ENCODE peak calls at places on chromosomes 6 and 20, in seven cellular contexts. I, R, F, T, O, Z and G are unnamed samples.

GRCh38 chr6:131013495-131013894 is 49.5 kb downstream of the EPB41L2 start:
- DNase-seq in I (peak; percentile 85), R (peak; percentile 47), F (no peak), T (no peak), O (peak; percentile 94), Z (no peak), G (no peak)

GRCh38 chr6:121365499-121366183 is 31.4 kb upstream of the TBC1D32 start:
- DNase-seq in R (no peak), O (no peak), F (no peak), Z (no peak), I (no peak), T (no peak), G (no peak)

GRCh38 chr20:16498526-16499140 is 74.6 kb downstream of the KIF16B start:
- DNase-seq in O (no peak), Z (no peak), F (no peak), R (no peak), I (no peak), T (no peak), G (no peak)

GRCh38 chr6:73585566-73586415 is 65.0 kb upstream of the EEF1A1 start:
- DNase-seq in O (peak; percentile 77), T (no peak), Z (no peak), R (peak; percentile 69), F (peak; percentile 44), I (peak; percentile 87), G (peak; percentile 70)

GRCh38 chr6:106560966-106561740 is 68.1 kb downstream of the RTN4IP1 start:
- DNase-seq in Z (no peak), F (no peak), R (no peak), O (peak; percentile 79), T (no peak), I (peak; percentile 77), G (no peak)

GRCh38 chr6:43175676-43176422 is 4.8 kb downstream of the SRF start:
- DNase-seq in Z (no peak), F (no peak), O (peak; percentile 35), R (no peak), T (peak; percentile 68), I (no peak), G (no peak)

GRCh38 chr20:20253744-20254330 is 114.1 kb upstream of the INSM1 start:
- DNase-seq in F (no peak), O (no peak), T (no peak), I (no peak), Z (no peak), R (no peak), G (no peak)

GRCh38 chr6:133447924-133448323 is 206.8 kb downstream of the EYA4 start:
- DNase-seq in F (no peak), I (peak; percentile 83), O (peak; percentile 2), Z (no peak), T (no peak), R (no peak), G (no peak)

GRCh38 chr6:51866867-51867266 is 220.5 kb downstream of the PKHD1 start:
- DNase-seq in T (no peak), O (no peak), F (no peak), I (no peak), Z (no peak), R (no peak), G (no peak)

DNA sequence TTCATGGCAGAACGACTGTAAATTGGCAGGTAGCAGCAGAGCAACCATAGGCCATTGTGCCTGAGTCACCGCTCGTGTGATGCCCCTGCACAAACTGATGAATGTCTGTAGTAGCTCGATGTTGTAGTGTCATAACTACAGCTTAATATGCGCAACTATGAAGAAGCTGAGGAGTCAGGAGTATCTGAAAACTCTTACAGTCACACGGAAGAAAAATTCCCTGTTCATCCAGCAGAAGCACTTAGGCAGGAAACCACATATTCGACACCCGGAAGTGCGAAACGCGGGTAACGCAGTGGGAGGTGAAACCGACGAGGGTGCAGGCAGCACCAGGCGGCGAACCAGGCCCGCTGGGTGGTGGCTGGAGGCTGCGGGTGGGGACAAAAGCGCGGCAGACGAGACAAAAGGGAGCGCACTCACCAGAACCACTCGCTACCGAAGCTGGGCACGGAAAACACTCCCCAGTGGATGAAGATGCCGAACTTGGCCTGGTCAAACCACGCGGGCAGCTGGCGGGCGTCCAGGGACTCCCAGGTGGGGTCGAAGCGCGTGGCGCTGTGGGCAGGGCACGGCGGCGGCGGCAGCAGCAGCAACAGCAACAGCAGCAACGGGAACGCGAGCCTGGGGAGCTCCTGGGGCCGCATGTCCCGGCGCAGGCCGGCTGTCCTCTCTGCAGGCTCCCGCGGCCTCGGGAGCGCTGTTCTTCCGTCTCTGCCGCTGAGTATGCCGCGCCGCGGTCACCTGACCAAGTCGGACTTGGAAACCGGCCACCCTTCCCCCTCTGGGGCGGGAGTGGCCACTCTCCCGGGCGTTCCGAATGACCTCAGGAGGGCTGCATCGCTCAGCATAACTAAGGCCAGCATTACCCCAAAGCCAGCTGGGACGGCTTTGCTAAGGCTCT is at the start of gene FUCA2:
- DNase-seq in R (peak; percentile 84), Z (peak; percentile 96), O (peak; percentile 86), T (peak; percentile 97), F (peak; percentile 94), I (peak; percentile 93), G (peak; percentile 96)
- H3K4me3 ChIP-seq in R (peak within 1 kb of the TSS; percentile 65), Z (peak within 1 kb of the TSS; percentile 70), O (peak within 1 kb of the TSS; percentile 88), T (peak within 1 kb of the TSS; percentile 27), F (peak within 1 kb of the TSS; percentile 80), I (peak within 1 kb of the TSS; percentile 72), G (peak within 1 kb of the TSS; percentile 76)

DNA sequence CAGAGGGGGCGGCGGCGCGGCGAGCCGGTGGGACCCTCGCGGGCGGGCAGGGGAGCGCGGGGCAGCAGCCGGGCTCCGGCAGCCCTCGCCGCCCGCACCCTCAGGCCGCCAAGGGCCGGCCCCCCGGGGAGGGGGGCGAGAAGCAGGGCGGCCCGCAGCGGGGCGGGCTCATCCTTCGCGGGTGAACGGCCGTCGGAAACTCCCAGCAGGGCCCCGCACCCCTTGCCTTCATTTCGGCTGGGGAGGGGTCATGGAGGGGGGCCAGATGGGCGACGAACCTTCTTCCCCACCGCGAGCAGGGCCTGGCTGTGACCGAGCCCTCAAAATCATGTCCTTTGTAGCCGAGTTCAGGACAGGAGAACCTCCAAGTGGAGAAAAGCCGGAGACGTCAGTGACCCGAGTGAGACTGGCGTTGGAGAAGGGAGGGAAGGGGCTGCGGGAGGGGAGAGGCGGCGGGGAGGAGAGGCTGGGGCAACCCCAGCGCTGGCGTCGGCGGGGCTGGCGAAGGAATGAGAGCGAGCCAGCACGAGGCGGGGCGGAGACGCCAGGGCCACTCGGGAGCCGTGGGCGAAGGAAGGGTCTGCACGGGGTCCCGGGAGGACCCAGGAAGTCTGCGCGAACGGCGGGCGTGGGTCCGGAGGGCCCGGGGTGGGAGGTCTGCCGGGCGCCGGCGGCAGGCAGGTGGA is 596 bp upstream of the FOXC1 start:
- DNase-seq in I (no peak), R (no peak), Z (peak; percentile 92), O (no peak), F (no peak), T (peak; percentile 93), G (peak; percentile 57)
- H3K4me3 ChIP-seq in I (peak overlapping the region; percentile 46), R (peak overlapping the region; percentile 55), Z (peak overlapping the region; percentile 70), O (peak overlapping the region; percentile 51), F (peak overlapping the region; percentile 68), T (peak overlapping the region; percentile 92), G (peak overlapping the region; percentile 53)

GRCh38 chr6:34241351-34242215 is 4.9 kb downstream of the HMGA1 start:
- DNase-seq in F (no peak), Z (peak; percentile 48), T (peak; percentile 55), O (no peak), R (no peak), I (no peak), G (no peak)
- H3K4me3 ChIP-seq in F (no peak overlapping the region), Z (no peak overlapping the region), T (no peak overlapping the region), O (no peak overlapping the region), R (no peak overlapping the region), I (no peak overlapping the region), G (no peak overlapping the region)

DNA sequence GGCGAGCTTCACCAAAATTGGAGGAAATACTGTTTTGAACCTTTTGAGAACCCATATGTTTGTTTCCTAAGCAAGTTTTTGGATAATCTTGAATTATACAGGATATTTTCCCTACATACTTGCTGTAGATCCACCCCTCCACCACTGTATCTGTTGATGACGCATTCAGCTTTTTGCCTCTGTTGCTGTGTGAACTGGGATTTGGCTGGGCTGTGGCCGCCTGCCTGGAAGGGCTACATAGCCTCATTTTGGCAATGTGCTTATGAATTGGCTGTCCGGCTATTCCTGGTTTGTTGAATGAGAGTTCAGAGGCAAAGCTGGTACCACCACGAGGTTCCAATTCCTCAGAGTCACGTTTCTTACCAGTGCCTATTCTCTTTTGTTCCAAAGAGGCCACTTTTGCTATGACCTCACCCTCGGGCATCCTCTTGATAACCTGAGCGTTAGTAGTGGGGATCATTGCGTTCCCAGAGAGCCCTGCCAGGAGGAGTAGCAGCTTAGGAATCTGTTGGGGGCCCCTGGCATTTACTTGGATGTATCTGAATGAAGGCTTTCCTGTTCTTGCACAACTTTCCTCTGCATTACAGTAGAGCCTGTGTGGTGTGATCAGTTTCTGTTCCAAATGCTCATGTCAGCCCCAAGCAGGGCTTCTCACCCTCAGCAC is 6.4 kb downstream of the FAM83D start:
- DNase-seq in I (peak; percentile 84), R (no peak), F (no peak), T (no peak), O (peak; percentile 63), Z (no peak), G (peak; percentile 23)
- H3K4me3 ChIP-seq in I (peak overlapping the region; percentile 3), R (no peak overlapping the region), F (no peak overlapping the region), T (no peak overlapping the region), O (no peak overlapping the region), Z (no peak overlapping the region), G (no peak overlapping the region)

GRCh38 chr6:169894377-169894960 is 143.0 kb downstream of the ERMARD start:
- DNase-seq in O (no peak), R (no peak), Z (no peak), T (no peak), I (no peak), F (no peak), G (no peak)
- H3K4me3 ChIP-seq in O (no peak overlapping the region), R (no peak overlapping the region), Z (no peak overlapping the region), T (no peak overlapping the region), I (no peak overlapping the region), F (no peak overlapping the region), G (no peak overlapping the region)

GRCh38 chr6:127483399-127484055 is 24.3 kb upstream of the KIAA0408 start:
- DNase-seq in F (no peak), I (no peak), Z (no peak), R (no peak), O (no peak), T (no peak), G (peak; percentile 95)
- H3K4me3 ChIP-seq in F (no peak overlapping the region), I (no peak overlapping the region), Z (no peak overlapping the region), R (no peak overlapping the region), O (peak overlapping the region; percentile 35), T (no peak overlapping the region), G (peak overlapping the region; percentile 23)

GRCh38 chr6:18122128-18123093 is at the start of gene NHLRC1:
- DNase-seq in R (peak; percentile 88), Z (peak; percentile 94), O (peak; percentile 87), I (peak; percentile 91), T (peak; percentile 97), F (peak; percentile 91), G (peak; percentile 92)
- H3K4me3 ChIP-seq in R (peak within 1 kb of the TSS; percentile 36), Z (peak within 1 kb of the TSS; percentile 60), O (peak within 1 kb of the TSS; percentile 66), I (peak within 1 kb of the TSS; percentile 33), T (peak within 1 kb of the TSS; percentile 27), F (peak within 1 kb of the TSS; percentile 44), G (peak within 1 kb of the TSS; percentile 49)

DNA sequence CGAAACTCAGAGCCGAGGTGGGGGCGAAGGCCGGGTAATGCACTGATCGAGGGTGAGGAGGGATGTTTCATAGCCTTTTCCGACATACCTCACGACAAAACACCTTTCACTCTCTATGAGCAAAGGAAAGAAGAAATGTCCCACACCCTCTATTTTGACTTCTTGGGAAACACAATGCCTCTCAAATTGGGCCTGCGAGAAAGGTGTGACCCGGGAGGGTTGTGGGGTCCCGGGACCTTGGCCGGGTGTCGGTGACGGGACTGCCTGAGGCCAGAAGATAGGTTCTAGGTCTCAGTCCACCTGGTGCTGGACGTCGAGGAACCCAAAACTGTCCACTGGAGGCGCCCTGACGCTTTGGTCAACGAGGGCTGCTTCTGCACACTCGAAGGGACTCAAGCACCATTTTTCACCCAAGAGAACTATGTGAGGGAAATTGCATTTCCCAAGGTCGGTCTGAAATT is 41.1 kb upstream of the OSTM1 start:
- DNase-seq in F (peak; percentile 66), R (no peak), O (peak; percentile 17), I (peak; percentile 55), Z (no peak), T (no peak), G (peak; percentile 80)
- H3K4me3 ChIP-seq in F (peak overlapping the region; percentile 48), R (peak overlapping the region; percentile 12), O (no peak overlapping the region), I (no peak overlapping the region), Z (peak overlapping the region; percentile 48), T (no peak overlapping the region), G (peak overlapping the region; percentile 55)